ENCODE peak calls at places on chromosomes 6 and 20, in ten cellular contexts. W is pancreas; Q is osteocyte; F is uterus; Y is CD8-positive, alpha-beta T cell; U is cardiac fibroblast; T is MCF 10A; I is foreskin fibroblast; K is bronchial epithelial cell; O is mesothelial cell of epicardium. A is an unnamed sample.

GRCh38 chr6:149031545-149032317 is 284.9 kb downstream of the UST start:
- DNase-seq in F (peak; percentile 67), W (no peak), Q (peak; percentile 88), Y (no peak), O (no peak), U (peak; percentile 89), T (peak; percentile 96), I (no peak), K (peak; percentile 43), A (no peak)

GRCh38 chr20:5918856-5919633 is 31.3 kb downstream of the TRMT6 start:
- DNase-seq in T (peak; percentile 86), K (peak; percentile 88), W (no peak), O (no peak), F (no peak), Q (no peak), U (peak; percentile 81), I (peak; percentile 16), Y (no peak), A (no peak)

GRCh38 chr6:157710604-157711003 is 112.4 kb upstream of the SNX9 start:
- DNase-seq in W (no peak), F (no peak), Y (no peak), T (peak; percentile 46), K (no peak), O (no peak), U (no peak), Q (no peak), I (no peak), A (no peak)

GRCh38 chr20:62716198-62716940 is 7.7 kb downstream of the NTSR1 start:
- DNase-seq in U (peak; percentile 15), W (no peak), K (no peak), T (no peak), Q (no peak), F (no peak), O (no peak), Y (no peak), I (peak; percentile 12), A (peak; percentile 26)

GRCh38 chr20:63836335-63837133 is 5.5 kb upstream of the ZBTB46 start:
- DNase-seq in K (no peak), F (no peak), W (no peak), I (no peak), Y (no peak), Q (no peak), T (no peak), O (no peak), U (no peak), A (no peak)

GRCh38 chr20:21018576-21018975 is 87.6 kb downstream of the LINC00237 start:
- DNase-seq in F (no peak), I (no peak), W (no peak), Y (no peak), U (no peak), T (no peak), Q (no peak), O (no peak), K (no peak), A (no peak)

GRCh38 chr6:23601811-23602340 is 524.1 kb upstream of the NRSN1 start:
- DNase-seq in T (peak; percentile 4), Q (no peak), O (no peak), U (no peak), I (no peak), F (no peak), Y (no peak), W (no peak), K (peak; percentile 48), A (no peak)

GRCh38 chr20:7410150-7410549 is 530.1 kb downstream of the HAO1 start:
- DNase-seq in O (no peak), I (peak; percentile 13), Y (no peak), W (no peak), K (peak; percentile 7), F (no peak), U (peak; percentile 48), Q (no peak), T (peak; percentile 36), A (no peak)

GRCh38 chr20:50088022-50088421 is 24.9 kb downstream of the UBE2V1 start:
- DNase-seq in Y (no peak), K (no peak), F (no peak), I (no peak), O (no peak), U (no peak), W (no peak), T (no peak), Q (no peak), A (no peak)

GRCh38 chr20:50089140-50089786 is 23.7 kb downstream of the UBE2V1 start:
- DNase-seq in F (no peak), U (no peak), Q (no peak), O (no peak), Y (no peak), T (no peak), W (no peak), I (no peak), K (no peak), A (no peak)

GRCh38 chr20:50083034-50083433 is 29.9 kb downstream of the UBE2V1 start:
- DNase-seq in T (no peak), Q (no peak), U (no peak), F (peak; percentile 5), W (no peak), O (no peak), K (no peak), I (no peak), Y (no peak), A (peak; percentile 14)

GRCh38 chr20:50085146-50085480 is 27.8 kb downstream of the UBE2V1 start:
- DNase-seq in O (no peak), U (no peak), Q (no peak), W (no peak), K (no peak), F (no peak), I (no peak), Y (no peak), T (no peak), A (peak; percentile 19)

DNA sequence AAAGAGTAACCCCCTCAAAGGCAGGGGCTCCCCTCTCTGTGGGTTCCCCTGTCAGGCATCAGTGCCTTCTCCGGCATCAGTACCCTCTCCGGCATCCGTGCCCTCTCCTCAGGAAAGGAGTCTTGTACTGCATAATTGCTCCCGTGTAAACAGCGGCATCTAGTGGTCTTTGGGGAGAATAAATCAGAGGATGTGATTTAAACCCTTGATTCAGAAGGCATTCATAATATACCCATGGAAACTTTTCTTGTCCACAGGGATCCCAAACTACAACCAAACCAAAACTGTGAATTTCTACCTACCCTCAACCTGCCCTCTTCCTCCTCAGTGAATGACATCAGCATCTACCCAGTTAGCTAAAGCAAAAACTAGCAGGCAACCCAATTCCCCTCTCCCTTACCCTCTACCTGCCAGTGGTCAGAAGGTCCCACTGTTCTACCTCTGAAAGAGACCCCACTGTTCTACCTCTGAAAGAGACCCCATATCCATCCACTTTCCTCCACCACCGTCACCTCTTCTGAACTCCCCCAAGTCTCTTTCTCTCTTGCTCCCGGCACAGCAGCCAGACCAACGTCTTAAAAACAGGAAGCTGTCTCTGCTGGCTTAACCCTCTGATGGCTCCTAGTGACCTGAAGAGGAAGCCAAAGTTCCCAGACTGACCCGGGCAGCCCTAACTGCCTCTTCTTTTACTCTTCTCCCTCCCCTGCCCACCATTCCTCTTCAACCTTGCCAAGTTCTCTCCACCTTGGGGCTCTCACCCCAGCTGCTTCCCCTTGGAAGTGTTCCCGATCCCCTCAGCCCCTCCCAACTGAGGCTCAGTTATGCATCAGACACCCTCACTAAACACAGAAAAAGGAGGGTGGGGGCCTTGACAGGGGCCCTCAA is 27.2 kb downstream of the UBE2V1 start:
- DNase-seq in W (no peak), K (peak; percentile 72), Q (no peak), F (peak; percentile 16), I (peak; percentile 38), Y (no peak), T (peak; percentile 75), O (no peak), U (peak; percentile 75), A (peak; percentile 14)
- TF ChIP-seq CTCF in W (no peak), K (peak; percentile 70), Q (peak; percentile 79), F (peak; percentile 74), I (peak; percentile 73), Y (peak; percentile 83), T (peak; percentile 60), O (peak; percentile 61), U (peak; percentile 83), A (peak; percentile 79)

DNA sequence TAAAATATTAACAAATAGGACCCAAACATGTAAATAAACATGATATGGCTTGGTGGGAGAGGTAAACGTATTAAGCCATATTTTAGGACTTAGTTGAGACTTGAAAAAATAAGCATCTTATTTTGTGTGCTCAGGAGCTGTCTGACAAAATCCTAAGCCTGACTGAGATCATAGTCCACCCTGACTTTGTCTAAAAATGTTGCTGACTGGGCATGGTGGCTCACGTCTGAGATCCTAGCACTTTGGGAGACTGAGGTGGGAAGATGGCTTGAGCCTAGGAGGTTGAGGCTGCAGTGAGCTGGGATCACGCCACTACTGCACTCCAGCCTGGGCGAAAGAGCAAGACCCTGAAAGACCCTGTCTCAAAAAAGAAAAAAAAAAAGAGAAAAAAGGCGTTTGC is 52.1 kb downstream of the AIG1 start:
- DNase-seq in O (no peak), T (no peak), W (no peak), Q (no peak), I (no peak), K (no peak), F (no peak), U (no peak), Y (no peak), A (no peak)
- TF ChIP-seq CTCF in O (no peak), T (no peak), W (no peak), Q (no peak), I (no peak), K (no peak), F (no peak), U (no peak), Y (no peak), A (no peak)

DNA sequence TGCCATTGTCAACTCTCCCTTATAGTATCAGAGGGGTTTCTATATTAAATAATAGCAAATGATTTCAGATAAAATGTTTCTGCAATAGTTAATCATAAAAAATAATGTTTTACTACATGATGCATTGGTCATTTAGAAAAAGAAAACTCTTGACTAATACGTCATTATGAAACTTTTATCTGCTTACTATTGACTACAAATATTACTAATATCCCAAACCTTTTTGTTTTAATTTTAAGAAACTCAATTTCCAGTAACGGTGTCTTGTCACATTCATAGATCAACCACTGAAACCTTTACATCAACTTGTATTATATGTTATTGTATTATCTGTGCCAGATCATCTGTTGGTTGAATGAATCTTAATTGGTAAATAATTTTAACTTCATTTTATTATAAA is 482.9 kb upstream of the SLC35B3 start:
- DNase-seq in K (no peak), Q (no peak), F (no peak), I (no peak), Y (no peak), U (no peak), W (no peak), T (no peak), O (no peak), A (no peak)
- TF ChIP-seq CTCF in K (no peak), Q (no peak), F (no peak), I (no peak), Y (no peak), U (no peak), W (no peak), T (no peak), O (no peak), A (no peak)

DNA sequence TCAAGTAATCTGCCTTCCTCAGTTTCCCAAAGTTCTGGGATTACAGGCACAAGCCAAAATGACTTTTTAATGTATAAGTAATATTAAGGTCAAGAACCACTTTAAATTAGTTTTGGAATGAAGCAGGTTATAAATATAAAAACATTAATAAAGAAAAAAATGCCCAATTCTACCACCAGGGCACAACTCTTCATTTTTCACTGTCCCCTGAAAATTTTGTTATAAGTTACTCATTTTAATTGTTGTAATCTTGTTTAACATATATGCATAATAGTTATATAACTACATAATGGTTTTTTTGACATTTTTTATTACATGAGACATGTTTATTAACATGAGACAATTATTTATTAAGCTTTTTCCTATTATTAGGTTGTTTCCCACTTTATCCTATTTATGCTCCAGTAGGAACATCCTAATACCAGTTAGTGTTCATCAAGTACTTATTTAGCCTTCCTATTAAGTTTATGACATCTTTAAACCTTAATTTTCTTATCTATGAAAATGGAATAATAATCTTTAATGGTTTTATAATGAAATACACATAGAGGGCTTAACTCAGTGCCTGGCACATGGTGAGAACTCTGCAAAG is 182.1 kb upstream of the SCGN start:
- DNase-seq in K (no peak), T (no peak), I (no peak), Y (no peak), Q (no peak), O (no peak), F (no peak), U (no peak), W (no peak), A (no peak)
- TF ChIP-seq CTCF in K (no peak), T (peak; percentile 7), I (no peak), Y (peak; percentile 21), Q (peak; percentile 18), O (peak; percentile 80), F (no peak), U (peak; percentile 37), W (no peak), A (no peak)

A was measured in natural killer cell.